ENCODE peak calls at places on chromosome 15, in five cellular contexts. H is GM13977; D is activated T-helper 1 cell treated with anti-CD3 and anti-CD28 coated beads, Interleukin-2, amount 50 U/mL, for 16 hours; R is stimulated activated CD8-positive, alpha-beta memory T cell treated with anti-CD3 and anti-CD28 coated beads, Interleukin-4, amount 100 ng/mL, for 48 hours; N is activated CD8-positive, alpha-beta memory T cell treated with anti-CD3 and anti-CD28 coated beads, Interleukin-2, amount 50 U/mL, for 48 hours. B is an unnamed sample.

GRCh38 chr15:39287322-39288195 is 293.3 kb upstream of the THBS1 start:
- DNase-seq in D (no peak), N (no peak), R (no peak), H (no peak), B (no peak)

GRCh38 chr15:89143503-89144162 is 55.4 kb downstream of the ABHD2 start:
- DNase-seq in D (no peak), N (no peak), H (no peak), R (no peak), B (no peak)

GRCh38 chr15:37045859-37046318 is 54.5 kb downstream of the MEIS2 start:
- DNase-seq in R (no peak), H (no peak), N (no peak), D (no peak), B (no peak)

GRCh38 chr15:42010434-42010833 is 10.4 kb downstream of the PLA2G4E start:
- DNase-seq in R (no peak), H (peak; percentile 73), D (no peak), N (no peak), B (no peak)

GRCh38 chr15:29476503-29477080 is 207.0 kb upstream of the NSMCE3 start:
- DNase-seq in H (peak; percentile 3), R (no peak), D (no peak), N (no peak), B (no peak)

GRCh38 chr15:57726411-57726810 is 19.9 kb downstream of the POLR2M start:
- DNase-seq in H (no peak), R (no peak), D (no peak), N (no peak), B (no peak)

GRCh38 chr15:101188517-101189340 is 63.1 kb downstream of the CHSY1 start:
- DNase-seq in D (no peak), H (peak; percentile 75), R (no peak), N (no peak), B (no peak)

GRCh38 chr15:62403164-62403809 is 238.2 kb upstream of the C2CD4B start:
- DNase-seq in H (no peak), D (no peak), N (no peak), R (no peak), B (no peak)

GRCh38 chr15:52503788-52504496 is 24.7 kb downstream of the MYO5A start:
- DNase-seq in D (no peak), H (peak; percentile 37), R (no peak), N (no peak), B (no peak)

B was measured in type B pancreatic cell.